ENCODE peak calls at places on chromosomes 4 and X, in eight cellular contexts. S, N, I, Y, Q, O, B and K are unnamed samples.

GRCh38 chrX:134528936-134529335 is 69.0 kb downstream of the HPRT1 start:
- ATAC-seq in Q (no peak), N (no peak), O (no peak), B (peak; percentile 48), S (no peak), Y (no peak), I (no peak), K (no peak)

GRCh38 chr4:53484911-53485459 is 106.3 kb downstream of the LNX1 start:
- ATAC-seq in O (no peak), N (no peak), Y (no peak), B (no peak), Q (no peak), I (no peak), S (no peak), K (peak; percentile 35)

GRCh38 chr4:38354421-38354820 is 309.6 kb upstream of the KLF3 start:
- ATAC-seq in Y (no peak), N (no peak), O (no peak), B (no peak), S (no peak), I (no peak), Q (no peak), K (no peak)

GRCh38 chrX:110180928-110181310 is 137.0 kb downstream of the AMMECR1 start:
- ATAC-seq in B (peak; percentile 75), Q (no peak), Y (no peak), N (no peak), I (peak; percentile 78), O (no peak), S (no peak), K (no peak)

GRCh38 chrX:19549838-19550237 is 34.5 kb upstream of the MAP3K15 start:
- ATAC-seq in Y (no peak), N (no peak), Q (no peak), O (no peak), B (peak; percentile 8), S (no peak), I (no peak), K (no peak)

GRCh38 chr4:30718889-30719252 is 1.3 kb upstream of the PCDH7 start:
- ATAC-seq in N (no peak), O (no peak), Y (no peak), I (no peak), S (no peak), Q (no peak), B (no peak), K (no peak)

GRCh38 chr4:10212400-10212799 is 95.8 kb upstream of the WDR1 start:
- ATAC-seq in Y (no peak), Q (no peak), N (no peak), O (no peak), I (no peak), B (no peak), S (no peak), K (no peak)

GRCh38 chrX:100449696-100450606 is 39.9 kb upstream of the PCDH19 start:
- ATAC-seq in N (peak; percentile 39), O (no peak), Y (no peak), I (no peak), S (peak; percentile 55), Q (no peak), B (no peak), K (peak; percentile 78)

GRCh38 chr4:172546782-172547181 is 621.8 kb upstream of the GALNT7 start:
- ATAC-seq in Y (no peak), N (no peak), Q (no peak), S (no peak), O (no peak), B (peak; percentile 82), I (no peak), K (no peak)

GRCh38 chr4:121913667-121914066 is 38.2 kb downstream of the TRPC3 start:
- ATAC-seq in O (no peak), Q (no peak), S (no peak), B (no peak), I (no peak), Y (no peak), N (no peak), K (no peak)

GRCh38 chrX:133670394-133670793 is 255.1 kb upstream of the GPC4 start:
- ATAC-seq in N (no peak), Q (peak; percentile 36), O (peak; percentile 62), Y (peak; percentile 35), S (peak; percentile 63), B (peak; percentile 36), I (peak; percentile 54), K (peak; percentile 30)

GRCh38 chrX:43646800-43647199 is 9.3 kb upstream of the MAOA start:
- ATAC-seq in S (no peak), Q (no peak), I (no peak), N (peak; percentile 74), B (no peak), O (no peak), Y (no peak), K (no peak)

GRCh38 chr4:67713531-67714247 is 12.7 kb upstream of the UBA6 start:
- ATAC-seq in Q (peak; percentile 14), Y (peak; percentile 67), I (no peak), O (peak; percentile 45), S (no peak), N (peak; percentile 25), B (no peak), K (no peak)

GRCh38 chr4:133968174-133968573 is 233.4 kb downstream of the PABPC4L start:
- ATAC-seq in N (no peak), I (no peak), O (no peak), Y (no peak), B (no peak), Q (no peak), S (no peak), K (no peak)

GRCh38 chrX:9899640-9900075 is 67.5 kb upstream of the CLDN34 start:
- ATAC-seq in I (no peak), S (no peak), N (no peak), B (peak; percentile 82), O (no peak), Y (no peak), Q (no peak), K (no peak)

GRCh38 chr4:155377281-155377680 is 516 bp upstream of the MAP9 start:
- ATAC-seq in B (no peak), Y (no peak), N (no peak), Q (no peak), O (peak; percentile 40), S (no peak), I (no peak), K (no peak)

GRCh38 chr4:168840988-168841681 is 168.9 kb downstream of the CBR4 start:
- ATAC-seq in B (peak; percentile 44), O (no peak), N (no peak), Y (no peak), S (no peak), Q (peak; percentile 90), I (no peak), K (no peak)

GRCh38 chrX:52359614-52360232 is 9.1 kb upstream of the XAGE2 start:
- ATAC-seq in Y (peak; percentile 74), S (no peak), Q (no peak), I (no peak), B (no peak), N (no peak), O (no peak), K (no peak)

GRCh38 chrX:44881549-44881948 is 8.6 kb downstream of the KDM6A start:
- ATAC-seq in S (no peak), B (no peak), O (no peak), Y (no peak), I (no peak), N (no peak), Q (no peak), K (no peak)
- TF ChIP-seq POLR2AphosphoS5 in S (no peak), B (no peak), O (no peak), Y (no peak), I (no peak), N (no peak), Q (no peak), K (no peak)

GRCh38 chr4:42655921-42656735 is 777 bp downstream of the ATP8A1 start:
- ATAC-seq in Y (peak; percentile 5), N (peak; percentile 59), S (peak; percentile 3), O (peak; percentile 37), I (no peak), Q (peak; percentile 18), B (peak; percentile 41), K (peak; percentile 9)
- TF ChIP-seq POLR2AphosphoS5 in Y (no peak), N (no peak), S (no peak), O (no peak), I (no peak), Q (no peak), B (peak; percentile 23), K (no peak)

DNA sequence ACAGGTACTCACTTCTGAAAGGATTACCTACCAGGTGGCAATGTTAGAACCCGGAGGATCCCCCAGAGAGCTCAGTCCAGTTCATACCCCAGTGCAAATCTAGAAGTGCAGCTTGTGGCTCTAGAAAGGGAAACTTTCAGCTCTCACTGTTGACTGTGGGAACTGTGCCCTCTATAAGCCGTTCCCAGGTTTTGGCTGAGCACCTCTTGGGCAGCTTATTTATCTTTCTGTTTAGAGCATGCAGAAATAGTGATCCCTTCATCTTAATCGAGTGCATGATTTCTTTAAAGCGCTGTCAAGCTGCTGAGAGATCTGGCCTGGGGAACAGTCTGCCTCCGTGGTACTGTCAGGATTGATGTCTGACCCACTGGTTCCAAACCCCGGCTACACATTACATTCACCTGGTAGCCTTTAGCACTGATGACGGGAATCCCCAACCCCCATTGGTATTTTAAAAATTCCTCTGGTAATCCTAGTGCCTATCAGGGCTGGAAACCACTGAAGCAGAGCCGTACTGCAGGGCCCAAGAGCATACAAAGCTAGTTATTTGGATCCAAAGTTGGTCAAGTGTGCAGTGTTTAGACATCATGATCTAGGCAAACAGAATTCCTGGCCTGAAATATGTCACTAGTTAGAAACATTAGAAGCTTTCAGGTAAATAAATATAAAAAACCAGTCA is 103.2 kb downstream of the KLHL8 start:
- ATAC-seq in B (no peak), N (peak; percentile 32), S (no peak), Q (peak; percentile 11), Y (no peak), O (no peak), I (no peak), K (no peak)
- TF ChIP-seq POLR2AphosphoS5 in B (no peak), N (no peak), S (no peak), Q (no peak), Y (no peak), O (no peak), I (no peak), K (peak; percentile 22)

DNA sequence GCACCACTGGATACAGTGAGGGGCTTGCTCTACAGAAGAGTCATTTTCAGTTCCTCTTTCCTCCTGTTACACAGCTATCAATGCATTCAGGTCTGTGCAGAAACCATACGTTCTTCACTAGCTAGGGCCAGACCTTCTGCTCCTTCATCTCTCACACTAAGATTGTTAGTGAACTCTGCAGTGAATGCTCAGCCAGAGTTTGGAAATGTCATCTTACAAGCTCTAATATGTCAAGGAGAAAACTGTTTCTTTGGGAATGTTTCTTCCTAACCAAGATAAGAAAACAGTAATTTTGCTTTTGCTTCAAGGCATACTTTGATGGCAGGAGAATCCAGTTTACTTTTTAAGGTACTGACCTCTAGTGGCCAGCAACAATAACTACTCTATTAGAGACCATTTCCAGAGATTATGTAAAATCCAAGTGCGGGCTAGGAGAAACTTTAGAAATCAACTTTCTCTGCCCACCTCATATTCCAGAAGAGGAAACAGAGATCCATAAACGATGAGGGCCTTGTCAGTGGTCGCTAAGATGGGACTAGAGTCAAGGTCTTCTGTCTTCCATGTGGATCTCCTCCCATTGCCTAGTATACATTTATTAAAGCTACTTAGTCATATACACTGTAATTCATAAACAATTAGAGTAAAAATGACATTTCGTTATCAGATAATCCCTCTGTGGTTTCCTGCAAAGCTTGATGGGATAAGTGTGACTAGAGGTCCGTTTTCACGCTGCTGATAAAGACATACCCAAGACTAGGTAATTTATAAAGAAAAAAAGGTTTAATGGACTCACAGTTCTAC is 12.1 kb upstream of the CC2D2A start:
- ATAC-seq in I (peak; percentile 88), S (peak; percentile 52), O (peak; percentile 69), Y (peak; percentile 86), N (peak; percentile 80), B (peak; percentile 97), Q (peak; percentile 65), K (peak; percentile 42)
- TF ChIP-seq POLR2AphosphoS5 in I (no peak), S (no peak), O (no peak), Y (no peak), N (no peak), B (no peak), Q (no peak), K (peak; percentile 54)